ENCODE peak calls at places on chromosomes 11 and 22, in eight cellular contexts. One of them, this sample, is unnamed.

GRCh38 chr11:75225794-75226193 is 14.8 kb upstream of the TPBGL start:
- DNase-seq in M059J: no peak
- DNase-seq in HS-27A: no peak
- DNase-seq in heart right ventricle: no peak
- DNase-seq in effector memory CD4-positive, alpha-beta T cell: no peak
- DNase-seq in EL: no peak
- DNase-seq in mesendoderm: no peak
- DNase-seq in renal cortical epithelial cell: no peak
- DNase-seq in this sample: no peak

GRCh38 chr11:7600205-7600775 is 73.0 kb downstream of the CYB5R2 start:
- DNase-seq in EL: peak
- DNase-seq in mesendoderm: peak
- DNase-seq in M059J: peak
- DNase-seq in HS-27A: no peak
- DNase-seq in renal cortical epithelial cell: peak
- DNase-seq in effector memory CD4-positive, alpha-beta T cell: no peak
- DNase-seq in heart right ventricle: no peak
- DNase-seq in this sample: no peak

GRCh38 chr11:13550761-13551160 is 55.0 kb upstream of the PTH start:
- DNase-seq in HS-27A: no peak
- DNase-seq in M059J: no peak
- DNase-seq in mesendoderm: no peak
- DNase-seq in renal cortical epithelial cell: no peak
- DNase-seq in heart right ventricle: no peak
- DNase-seq in EL: no peak
- DNase-seq in effector memory CD4-positive, alpha-beta T cell: no peak
- DNase-seq in this sample: no peak

GRCh38 chr22:48234011-48234410 is 1471.6 kb downstream of the TBC1D22A start:
- DNase-seq in EL: no peak
- DNase-seq in HS-27A: no peak
- DNase-seq in mesendoderm: peak
- DNase-seq in renal cortical epithelial cell: no peak
- DNase-seq in effector memory CD4-positive, alpha-beta T cell: no peak
- DNase-seq in heart right ventricle: no peak
- DNase-seq in M059J: no peak
- DNase-seq in this sample: no peak

GRCh38 chr11:106917973-106918372 is 100.3 kb downstream of the GUCY1A2 start:
- DNase-seq in EL: peak
- DNase-seq in heart right ventricle: no peak
- DNase-seq in mesendoderm: peak
- DNase-seq in HS-27A: no peak
- DNase-seq in renal cortical epithelial cell: peak
- DNase-seq in M059J: no peak
- DNase-seq in effector memory CD4-positive, alpha-beta T cell: no peak
- DNase-seq in this sample: peak

GRCh38 chr11:70578371-70578770 is 180.0 kb downstream of the CTTN start:
- DNase-seq in EL: no peak
- DNase-seq in renal cortical epithelial cell: no peak
- DNase-seq in M059J: no peak
- DNase-seq in HS-27A: no peak
- DNase-seq in mesendoderm: no peak
- DNase-seq in heart right ventricle: no peak
- DNase-seq in effector memory CD4-positive, alpha-beta T cell: no peak
- DNase-seq in this sample: no peak

GRCh38 chr22:43467171-43467570 is 55.4 kb downstream of the MPPED1 start:
- DNase-seq in EL: no peak
- DNase-seq in mesendoderm: no peak
- DNase-seq in M059J: peak
- DNase-seq in heart right ventricle: no peak
- DNase-seq in HS-27A: no peak
- DNase-seq in renal cortical epithelial cell: no peak
- DNase-seq in effector memory CD4-positive, alpha-beta T cell: no peak
- DNase-seq in this sample: peak

GRCh38 chr11:72189448-72190250 is 2.3 kb upstream of the FOLR1 start:
- DNase-seq in HS-27A: no peak
- DNase-seq in renal cortical epithelial cell: peak
- DNase-seq in EL: no peak
- DNase-seq in M059J: no peak
- DNase-seq in effector memory CD4-positive, alpha-beta T cell: no peak
- DNase-seq in mesendoderm: peak
- DNase-seq in heart right ventricle: peak
- DNase-seq in this sample: peak

GRCh38 chr22:44088976-44089570 is 65.0 kb downstream of the PARVB start:
- DNase-seq in EL: peak
- DNase-seq in HS-27A: peak
- DNase-seq in effector memory CD4-positive, alpha-beta T cell: no peak
- DNase-seq in mesendoderm: no peak
- DNase-seq in renal cortical epithelial cell: peak
- DNase-seq in M059J: peak
- DNase-seq in heart right ventricle: peak
- DNase-seq in this sample: no peak

GRCh38 chr11:131938321-131938751 is 567.9 kb downstream of the NTM start:
- DNase-seq in effector memory CD4-positive, alpha-beta T cell: no peak
- DNase-seq in heart right ventricle: no peak
- DNase-seq in renal cortical epithelial cell: peak
- DNase-seq in M059J: peak
- DNase-seq in HS-27A: no peak
- DNase-seq in EL: no peak
- DNase-seq in mesendoderm: no peak
- DNase-seq in this sample: peak

GRCh38 chr11:36257351-36257750 is 31.9 kb downstream of the COMMD9 start:
- DNase-seq in EL: peak
- DNase-seq in renal cortical epithelial cell: peak
- DNase-seq in heart right ventricle: no peak
- DNase-seq in HS-27A: no peak
- DNase-seq in mesendoderm: no peak
- DNase-seq in effector memory CD4-positive, alpha-beta T cell: no peak
- DNase-seq in M059J: peak
- DNase-seq in this sample: peak

GRCh38 chr11:111336062-111336461 is 37.7 kb downstream of the POU2AF3 start:
- DNase-seq in M059J: no peak
- DNase-seq in heart right ventricle: no peak
- DNase-seq in EL: no peak
- DNase-seq in effector memory CD4-positive, alpha-beta T cell: no peak
- DNase-seq in HS-27A: no peak
- DNase-seq in renal cortical epithelial cell: no peak
- DNase-seq in mesendoderm: no peak
- DNase-seq in this sample: no peak

GRCh38 chr11:66936326-66936725 is 21.9 kb downstream of the PC start:
- DNase-seq in HS-27A: no peak
- DNase-seq in heart right ventricle: no peak
- DNase-seq in EL: peak
- DNase-seq in effector memory CD4-positive, alpha-beta T cell: no peak
- DNase-seq in mesendoderm: no peak
- DNase-seq in M059J: peak
- DNase-seq in renal cortical epithelial cell: peak
- DNase-seq in this sample: no peak

GRCh38 chr11:102940714-102941588 is 14.6 kb downstream of the MMP13 start:
- DNase-seq in mesendoderm: peak
- DNase-seq in M059J: peak
- DNase-seq in HS-27A: peak
- DNase-seq in EL: peak
- DNase-seq in renal cortical epithelial cell: peak
- DNase-seq in heart right ventricle: no peak
- DNase-seq in effector memory CD4-positive, alpha-beta T cell: no peak
- DNase-seq in this sample: peak

GRCh38 chr11:46327829-46328228 is 19.4 kb upstream of the DGKZ start:
- DNase-seq in M059J: no peak
- DNase-seq in effector memory CD4-positive, alpha-beta T cell: no peak
- DNase-seq in mesendoderm: no peak
- DNase-seq in HS-27A: no peak
- DNase-seq in renal cortical epithelial cell: no peak
- DNase-seq in EL: no peak
- DNase-seq in heart right ventricle: no peak
- DNase-seq in this sample: no peak

GRCh38 chr22:38035530-38035885 is 21.7 kb upstream of the PICK1 start:
- DNase-seq in effector memory CD4-positive, alpha-beta T cell: no peak
- DNase-seq in M059J: no peak
- DNase-seq in renal cortical epithelial cell: no peak
- DNase-seq in EL: no peak
- DNase-seq in mesendoderm: no peak
- DNase-seq in HS-27A: no peak
- DNase-seq in heart right ventricle: no peak
- DNase-seq in this sample: peak